ENCODE peak calls at places on chromosome 1, in six cellular contexts. S, G, D, J, T and I are unnamed samples.

GRCh38 chr1:93448292-93448982 is 519 bp downstream of the FNBP1L start:
- DNase-seq in S (peak), T (peak), G (no peak), J (no peak), D (peak), I (peak)

GRCh38 chr1:202154766-202155477 is 5.5 kb downstream of the PTPN7 start:
- DNase-seq in D (peak), J (no peak), G (no peak), S (no peak), T (no peak), I (peak)

GRCh38 chr1:156599811-156600210 is 1.5 kb downstream of the GPATCH4 start:
- DNase-seq in D (peak), T (no peak), J (no peak), G (no peak), S (no peak), I (peak)

GRCh38 chr1:47918257-47918867 is 78.8 kb downstream of the TRABD2B start:
- DNase-seq in T (no peak), J (no peak), S (no peak), D (no peak), G (no peak), I (no peak)

GRCh38 chr1:183244466-183244865 is 58.4 kb downstream of the LAMC2 start:
- DNase-seq in G (no peak), D (no peak), T (peak), J (no peak), S (peak), I (peak)

GRCh38 chr1:232614811-232615210 is 15.1 kb downstream of the SIPA1L2 start:
- DNase-seq in T (no peak), D (no peak), J (no peak), S (no peak), G (no peak), I (no peak)

GRCh38 chr1:64474639-64475038 is 4.7 kb downstream of the CACHD1 start:
- DNase-seq in J (no peak), T (peak), S (peak), D (no peak), G (no peak), I (peak)

GRCh38 chr1:223176437-223176836 is 33.4 kb upstream of the TLR5 start:
- DNase-seq in J (no peak), D (no peak), S (no peak), T (no peak), G (no peak), I (no peak)

GRCh38 chr1:26360051-26360806 is 6.3 kb upstream of the CRYBG2 start:
- DNase-seq in T (peak), J (peak), S (no peak), D (peak), G (peak), I (no peak)

GRCh38 chr1:19036049-19036546 is 79.6 kb upstream of the IFFO2 start:
- DNase-seq in T (no peak), J (no peak), S (no peak), D (no peak), G (no peak), I (no peak)

GRCh38 chr1:212225871-212226302 is 59.3 kb upstream of the PPP2R5A start:
- DNase-seq in J (no peak), T (no peak), D (no peak), G (no peak), S (no peak), I (no peak)

GRCh38 chr1:4944072-4944471 is 289.7 kb downstream of the AJAP1 start:
- DNase-seq in S (no peak), T (no peak), G (no peak), J (no peak), D (no peak), I (no peak)

GRCh38 chr1:27672750-27673112 is 739 bp upstream of the IFI6 start:
- DNase-seq in D (no peak), G (no peak), S (no peak), T (no peak), J (no peak), I (peak)

GRCh38 chr1:205915354-205915990 is 27.8 kb downstream of the SLC26A9 start:
- DNase-seq in S (no peak), J (no peak), T (no peak), G (no peak), D (no peak), I (no peak)

GRCh38 chr1:34128186-34128889 is 36.7 kb downstream of the CSMD2 start:
- DNase-seq in J (no peak), G (no peak), T (no peak), D (no peak), S (no peak), I (no peak)

GRCh38 chr1:230809205-230809990 is 58.9 kb downstream of the C1orf198 start:
- DNase-seq in G (no peak), T (no peak), D (no peak), J (no peak), S (peak), I (no peak)

GRCh38 chr1:21451212-21451611 is 11.3 kb downstream of the NBPF3 start:
- DNase-seq in G (no peak), S (no peak), D (no peak), T (no peak), J (no peak), I (peak)

GRCh38 chr1:86468501-86468977 is at the start of gene CLCA1:
- DNase-seq in G (no peak), J (no peak), D (no peak), T (no peak), S (no peak), I (no peak)

GRCh38 chr1:175089319-175089718 is 21.7 kb downstream of the TNN start:
- DNase-seq in S (no peak), D (no peak), G (no peak), J (no peak), T (no peak), I (no peak)

GRCh38 chr1:63537940-63538339 is 14.6 kb downstream of the EFCAB7 start:
- DNase-seq in T (no peak), J (no peak), G (no peak), D (peak), S (no peak), I (peak)

GRCh38 chr1:162882248-162882666 is 21.3 kb upstream of the CCDC190 start:
- DNase-seq in G (no peak), S (no peak), D (no peak), J (no peak), T (no peak), I (no peak)

GRCh38 chr1:91884459-91885290 is 1.3 kb downstream of the TGFBR3 start:
- DNase-seq in T (no peak), G (no peak), D (peak), S (peak), J (no peak), I (peak)

GRCh38 chr1:9069324-9070100 is at the start of gene SLC2A5:
- DNase-seq in D (no peak), T (no peak), S (no peak), G (peak), J (no peak), I (no peak)

GRCh38 chr1:39394598-39394997 is 96.8 kb upstream of the BMP8A start:
- DNase-seq in S (no peak), J (peak), D (peak), T (no peak), G (no peak), I (no peak)

GRCh38 chr1:59879556-59879955 is 47.0 kb downstream of the CYP2J2 start:
- DNase-seq in J (no peak), G (peak), T (no peak), D (peak), S (peak), I (peak)

GRCh38 chr1:231059566-231060193 is 19.6 kb upstream of the FAM89A start:
- DNase-seq in J (no peak), D (no peak), T (no peak), S (no peak), G (no peak), I (peak)

GRCh38 chr1:117237701-117238413 is 27.1 kb upstream of the VTCN1 start:
- DNase-seq in G (no peak), D (no peak), S (no peak), T (no peak), J (no peak), I (peak)

GRCh38 chr1:200890027-200890426 is 4.7 kb upstream of the INAVA start:
- DNase-seq in J (no peak), D (no peak), T (no peak), G (no peak), S (no peak), I (no peak)

GRCh38 chr1:109275706-109276345 is 7.1 kb downstream of the PSRC1 start:
- DNase-seq in G (no peak), J (no peak), S (no peak), D (no peak), T (peak), I (peak)